ENCODE peak calls at places on chromosomes 5 and 9, in eight cellular contexts. Y, A, M, S, T, R, J and E are unnamed samples.

GRCh38 chr5:178548751-178549150 is 41.4 kb downstream of the COL23A1 start:
- DNase-seq in Y (no peak), A (no peak), M (no peak), S (peak), T (no peak), R (no peak), J (peak), E (no peak)

GRCh38 chr5:136374003-136374402 is 8.7 kb upstream of the TRPC7 start:
- DNase-seq in Y (peak), A (peak), M (no peak), S (no peak), T (no peak), R (no peak), J (no peak), E (peak)

GRCh38 chr9:8868632-8869031 is 1069.1 kb upstream of the DMAC1 start:
- DNase-seq in Y (no peak), A (no peak), M (no peak), S (peak), T (no peak), R (no peak), J (no peak), E (no peak)

GRCh38 chr5:154830596-154830995 is 19.8 kb downstream of the FAXDC2 start:
- DNase-seq in Y (no peak), A (no peak), M (no peak), S (no peak), T (no peak), R (no peak), J (no peak), E (no peak)

GRCh38 chr9:35935755-35936509 is 22.0 kb downstream of the OR2S2 start:
- DNase-seq in Y (no peak), A (peak), M (no peak), S (no peak), T (no peak), R (no peak), J (no peak), E (no peak)

GRCh38 chr9:98536542-98537173 is 172.1 kb downstream of the GABBR2 start:
- DNase-seq in Y (peak), A (no peak), M (no peak), S (no peak), T (peak), R (peak), J (no peak), E (peak)

GRCh38 chr9:83334320-83334719 is 203.9 kb downstream of the FRMD3 start:
- DNase-seq in Y (peak), A (peak), M (peak), S (peak), T (peak), R (peak), J (peak), E (peak)

GRCh38 chr9:121718063-121718462 is 66.6 kb downstream of the DAB2IP start:
- DNase-seq in Y (peak), A (peak), M (no peak), S (no peak), T (no peak), R (no peak), J (peak), E (no peak)

GRCh38 chr5:170330568-170331054 is 33.0 kb upstream of the LCP2 start:
- DNase-seq in Y (no peak), A (no peak), M (no peak), S (no peak), T (no peak), R (no peak), J (no peak), E (no peak)

GRCh38 chr5:107651326-107651725 is 19.4 kb downstream of the EFNA5 start:
- DNase-seq in Y (peak), A (no peak), M (no peak), S (no peak), T (peak), R (no peak), J (no peak), E (no peak)

GRCh38 chr5:180495292-180495691 is 1.1 kb downstream of the CNOT6 start:
- DNase-seq in Y (no peak), A (no peak), M (no peak), S (no peak), T (no peak), R (no peak), J (no peak), E (no peak)

GRCh38 chr5:137622850-137623249 is 113.0 kb downstream of the KLHL3 start:
- DNase-seq in Y (peak), A (no peak), M (no peak), S (no peak), T (no peak), R (no peak), J (peak), E (no peak)

GRCh38 chr5:99331061-99331460 is 402.3 kb upstream of the CHD1 start:
- DNase-seq in Y (no peak), A (no peak), M (no peak), S (no peak), T (no peak), R (no peak), J (no peak), E (no peak)

GRCh38 chr9:83327323-83327722 is 210.9 kb downstream of the FRMD3 start:
- DNase-seq in Y (peak), A (peak), M (no peak), S (no peak), T (no peak), R (no peak), J (no peak), E (no peak)

GRCh38 chr5:125059255-125060050 is 313.0 kb upstream of the ZNF608 start:
- DNase-seq in Y (no peak), A (no peak), M (no peak), S (no peak), T (no peak), R (no peak), J (no peak), E (no peak)

GRCh38 chr5:11904270-11904906 is at the start of gene CTNND2:
- DNase-seq in Y (peak), A (no peak), M (peak), S (no peak), T (peak), R (no peak), J (no peak), E (peak)

GRCh38 chr5:147751156-147751830 is 31.2 kb downstream of the JAKMIP2 start:
- DNase-seq in Y (no peak), A (no peak), M (no peak), S (no peak), T (no peak), R (no peak), J (peak), E (no peak)

GRCh38 chr5:61808091-61808490 is 476.0 kb downstream of the ZSWIM6 start:
- DNase-seq in Y (no peak), A (no peak), M (no peak), S (no peak), T (no peak), R (no peak), J (no peak), E (no peak)

GRCh38 chr9:16139781-16140180 is 586.9 kb downstream of the CCDC171 start:
- DNase-seq in Y (no peak), A (no peak), M (no peak), S (no peak), T (no peak), R (no peak), J (no peak), E (no peak)

GRCh38 chr5:44842491-44843282 is 33.9 kb downstream of the MRPS30 start:
- DNase-seq in Y (no peak), A (no peak), M (no peak), S (peak), T (no peak), R (no peak), J (no peak), E (no peak)

GRCh38 chr5:16964821-16965220 is 28.7 kb upstream of the MYO10 start:
- DNase-seq in Y (no peak), A (no peak), M (no peak), S (peak), T (no peak), R (no peak), J (no peak), E (no peak)

GRCh38 chr5:131818001-131818724 is 21.3 kb upstream of the FNIP1 start:
- DNase-seq in Y (no peak), A (no peak), M (no peak), S (no peak), T (no peak), R (no peak), J (no peak), E (no peak)

GRCh38 chr9:16217933-16218830 is 652.3 kb downstream of the BNC2 start:
- DNase-seq in Y (no peak), A (no peak), M (no peak), S (no peak), T (no peak), R (no peak), J (no peak), E (no peak)

GRCh38 chr9:110276827-110277226 is 20.5 kb upstream of the TXN start:
- DNase-seq in Y (no peak), A (no peak), M (no peak), S (no peak), T (no peak), R (no peak), J (no peak), E (no peak)

GRCh38 chr9:136255896-136256890 is 10.6 kb upstream of the QSOX2 start:
- DNase-seq in Y (no peak), A (no peak), M (no peak), S (no peak), T (no peak), R (no peak), J (no peak), E (no peak)

GRCh38 chr5:9473624-9474023 is 72.3 kb downstream of the SEMA5A start:
- DNase-seq in Y (no peak), A (peak), M (no peak), S (no peak), T (no peak), R (no peak), J (no peak), E (no peak)

GRCh38 chr9:111843971-111844370 is 49.2 kb upstream of the SHOC1 start:
- DNase-seq in Y (no peak), A (no peak), M (no peak), S (no peak), T (no peak), R (no peak), J (no peak), E (no peak)

DNA sequence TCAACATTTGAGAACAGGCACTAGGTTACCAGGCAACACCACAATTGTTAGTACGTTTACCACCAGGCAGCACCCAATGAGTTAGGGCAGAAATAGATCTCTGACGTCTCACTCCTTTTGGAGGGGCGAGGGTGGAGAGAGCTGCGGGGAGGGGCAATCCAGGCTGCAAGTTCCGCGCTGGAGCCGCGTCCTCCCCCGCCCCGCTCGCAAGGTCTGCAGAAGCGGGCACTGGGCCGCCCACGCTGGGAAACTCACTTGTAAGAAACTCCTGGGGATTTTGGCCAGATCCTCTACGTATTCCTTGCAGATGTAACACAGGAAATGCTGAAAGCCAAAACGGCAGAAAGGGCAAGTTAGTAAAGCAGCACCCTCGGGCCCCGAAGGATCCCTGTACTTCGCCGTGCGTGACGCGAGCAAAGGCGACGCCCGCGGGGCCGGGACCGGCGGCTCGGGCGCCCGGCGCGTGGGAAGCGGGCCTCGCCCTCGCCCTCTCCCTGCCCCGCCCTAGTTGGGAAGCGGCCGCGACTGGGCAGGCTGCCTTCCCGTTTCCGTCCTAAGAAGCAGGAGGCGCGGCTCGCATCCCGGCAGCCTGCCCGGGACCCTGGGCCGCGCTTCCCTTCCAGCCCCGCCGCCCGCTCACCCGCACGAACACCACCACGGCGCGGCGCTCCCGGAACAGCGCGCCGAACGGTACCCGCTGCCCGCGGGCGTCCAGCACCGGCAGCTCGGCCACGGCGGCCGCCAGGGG is 493 bp downstream of the PRXL2C start:
- DNase-seq in Y (peak), A (peak), M (peak), S (peak), T (peak), R (peak), J (peak), E (peak)
- TF ChIP-seq CTCF in Y (peak), A (peak), M (peak), S (no peak), T (no peak), R (no peak), J (no peak), E (no peak)

GRCh38 chr9:21840647-21841046 is 38.2 kb downstream of the MTAP start:
- DNase-seq in Y (no peak), A (no peak), M (no peak), S (no peak), T (no peak), R (no peak), J (no peak), E (no peak)
- TF ChIP-seq CTCF in Y (no peak), A (no peak), M (no peak), S (no peak), T (no peak), R (no peak), J (no peak), E (no peak)

DNA sequence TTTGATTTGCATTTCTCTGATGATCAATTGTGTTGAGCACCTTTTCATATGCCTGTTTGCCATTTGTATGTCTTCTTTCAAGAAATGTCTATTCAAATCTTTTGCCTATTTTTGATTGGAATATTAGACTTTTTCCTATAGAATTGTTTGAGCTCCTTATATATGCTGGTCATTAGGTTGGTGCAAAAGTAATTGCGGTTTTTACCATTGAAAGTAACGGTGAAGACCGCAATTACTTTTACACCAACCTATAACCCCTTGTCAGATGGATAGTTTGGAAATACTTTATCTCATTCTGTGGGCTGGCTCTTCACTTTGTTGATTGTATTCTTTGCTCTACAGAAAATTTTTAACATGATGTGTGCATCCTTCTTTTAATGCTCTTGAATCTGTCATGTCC is 113.2 kb upstream of the PRRC1 start:
- DNase-seq in Y (no peak), A (no peak), M (no peak), S (no peak), T (no peak), R (no peak), J (no peak), E (no peak)
- TF ChIP-seq CTCF in Y (no peak), A (no peak), M (no peak), S (no peak), T (no peak), R (no peak), J (no peak), E (no peak)

DNA sequence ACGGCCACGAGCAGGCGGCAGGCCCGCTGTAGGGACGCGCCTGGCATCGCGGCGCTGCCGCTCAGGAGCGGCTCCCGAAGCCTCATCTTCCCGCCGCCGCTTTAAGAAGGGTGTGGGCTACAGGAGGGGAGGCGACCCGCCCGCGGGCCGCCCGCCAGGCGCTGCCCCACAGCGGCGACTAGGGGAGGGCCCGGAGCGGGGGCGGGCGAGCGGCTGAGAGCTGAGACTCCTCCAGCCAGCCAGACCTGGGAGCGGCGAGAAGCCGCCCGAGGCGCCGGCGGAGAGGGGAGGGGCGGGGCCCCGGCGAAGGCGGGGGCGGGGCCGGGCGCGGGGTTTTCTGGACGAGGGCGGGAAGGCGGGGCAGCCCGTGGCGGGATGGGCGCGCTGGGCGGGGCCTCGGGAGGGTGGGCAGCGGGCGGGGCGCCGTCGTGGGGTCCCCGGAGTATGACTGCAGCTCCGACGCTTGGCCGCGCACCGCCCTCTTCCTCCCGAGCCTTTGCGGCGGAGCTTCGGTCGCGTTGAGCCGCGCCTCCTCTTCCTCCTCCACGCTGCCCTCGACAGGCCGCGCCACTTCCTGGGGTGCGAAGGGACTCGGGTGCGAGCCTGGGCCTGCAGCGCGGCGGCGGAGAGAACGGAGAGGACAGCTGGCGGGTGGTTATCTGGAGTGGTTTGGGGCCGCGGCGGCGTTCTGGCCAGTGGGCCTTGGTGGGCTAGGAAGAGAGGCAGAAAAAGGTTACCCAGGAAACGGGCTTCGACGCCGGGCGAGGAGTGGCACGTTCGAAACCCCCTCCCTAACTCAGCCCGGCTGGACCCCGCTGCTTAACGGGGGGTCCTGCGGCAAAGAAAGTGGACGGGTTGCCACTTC is at the start of gene B4GALT1:
- DNase-seq in Y (peak), A (peak), M (peak), S (no peak), T (peak), R (peak), J (peak), E (peak)
- TF ChIP-seq CTCF in Y (no peak), A (peak), M (peak), S (no peak), T (no peak), R (no peak), J (no peak), E (no peak)

DNA sequence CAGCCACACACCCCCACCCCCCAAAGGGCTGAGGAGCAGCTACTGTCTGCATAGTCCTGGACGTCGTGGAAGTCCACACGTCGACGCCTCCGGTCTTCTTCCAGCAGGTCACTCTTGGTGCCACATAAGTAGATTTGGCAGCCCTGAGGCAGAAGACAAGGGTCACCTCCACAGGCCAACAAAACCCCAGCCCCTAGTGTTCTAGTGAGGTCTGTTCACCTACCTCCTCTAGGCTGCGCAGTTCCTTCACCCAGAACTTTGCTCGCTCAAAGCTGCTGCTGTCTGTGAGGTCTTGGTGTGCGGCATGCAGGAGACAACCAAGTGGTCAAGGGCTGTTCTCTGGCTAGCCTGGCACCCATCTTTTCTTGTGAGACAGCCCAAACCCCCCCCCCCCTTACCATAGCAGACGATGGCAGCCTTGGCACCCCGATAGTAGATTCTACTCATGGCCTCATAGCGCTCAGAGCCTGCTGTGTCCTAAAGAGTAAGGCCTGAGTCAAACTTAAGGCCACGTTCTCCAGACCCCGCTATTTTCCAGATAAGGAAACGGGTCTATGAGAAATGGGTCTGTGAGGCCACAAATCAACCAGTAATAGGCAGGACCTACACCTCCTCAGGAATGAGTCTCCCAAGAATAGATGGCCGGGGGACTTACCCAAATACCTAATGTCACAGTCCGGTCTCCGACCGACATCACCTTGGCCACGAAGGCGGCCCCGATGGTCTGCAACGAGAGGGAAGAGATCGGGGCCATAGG is 987 bp downstream of the RAB24 start:
- DNase-seq in Y (peak), A (no peak), M (peak), S (no peak), T (peak), R (no peak), J (peak), E (no peak)
- TF ChIP-seq CTCF in Y (peak), A (peak), M (no peak), S (no peak), T (no peak), R (no peak), J (no peak), E (no peak)

GRCh38 chr5:113128082-113128481 is 151.5 kb downstream of the DCP2 start:
- DNase-seq in Y (no peak), A (no peak), M (no peak), S (no peak), T (no peak), R (no peak), J (no peak), E (no peak)

GRCh38 chr5:113133573-113133972 is 157.0 kb downstream of the DCP2 start:
- DNase-seq in Y (no peak), A (no peak), M (no peak), S (no peak), T (no peak), R (no peak), J (no peak), E (no peak)

GRCh38 chr5:113128931-113129330 is 152.3 kb downstream of the DCP2 start:
- DNase-seq in Y (no peak), A (no peak), M (no peak), S (no peak), T (no peak), R (no peak), J (no peak), E (no peak)

GRCh38 chr5:113127021-113127420 is 150.4 kb downstream of the DCP2 start:
- DNase-seq in Y (no peak), A (no peak), M (no peak), S (no peak), T (no peak), R (no peak), J (no peak), E (no peak)

GRCh38 chr5:113132579-113132978 is 156.0 kb downstream of the DCP2 start:
- DNase-seq in Y (no peak), A (no peak), M (no peak), S (no peak), T (no peak), R (no peak), J (no peak), E (no peak)
- TF ChIP-seq CTCF in Y (no peak), A (no peak), M (no peak), S (no peak), T (no peak), R (no peak), J (no peak), E (no peak)